ENCODE peak calls at places on chromosomes 1 and 21, in five cellular contexts. M is stimulated activated CD8-positive, alpha-beta memory T cell treated with anti-CD3 and anti-CD28 coated beads, Interleukin-2, amount 100 ng/mL, for 1 hour; J is renal cortical epithelial cell; A is memory B cell; B is EL. S is an unnamed sample.

GRCh38 chr1:53284224-53285020 is 43.4 kb downstream of the LRP8 start:
- DNase-seq in M (no peak), J (no peak), A (no peak), B (no peak), S (no peak)

GRCh38 chr21:37367758-37368535 is 1.4 kb downstream of the DYRK1A start:
- DNase-seq in M (no peak), J (peak; percentile 18), A (peak; percentile 27), B (peak; percentile 45), S (no peak)

GRCh38 chr1:226662704-226663326 is 76.3 kb downstream of the ITPKB start:
- DNase-seq in M (peak; percentile 66), J (peak; percentile 89), A (peak; percentile 84), B (peak; percentile 100), S (peak; percentile 81)

GRCh38 chr1:179014123-179014522 is 11.6 kb upstream of the FAM20B start:
- DNase-seq in M (no peak), J (no peak), A (no peak), B (no peak), S (no peak)

GRCh38 chr1:228371741-228372182 is 34.9 kb downstream of the TRIM11 start:
- DNase-seq in M (no peak), J (no peak), A (no peak), B (no peak), S (no peak)

GRCh38 chr1:215890438-215890837 is 323.3 kb downstream of the KCTD3 start:
- DNase-seq in M (no peak), J (no peak), A (no peak), B (no peak), S (no peak)

GRCh38 chr1:57858740-57859139 is 434.9 kb upstream of the DAB1 start:
- DNase-seq in M (no peak), J (no peak), A (no peak), B (no peak), S (no peak)

GRCh38 chr1:69919129-69919921 is 286.1 kb downstream of the LRRC40 start:
- DNase-seq in M (no peak), J (no peak), A (no peak), B (no peak), S (no peak)

GRCh38 chr21:14630556-14631069 is 84.5 kb upstream of the SAMSN1 start:
- DNase-seq in M (no peak), J (no peak), A (no peak), B (no peak), S (no peak)

GRCh38 chr1:159924791-159925712 is at the start of gene TAGLN2:
- DNase-seq in M (peak; percentile 81), J (peak; percentile 78), A (peak; percentile 92), B (peak; percentile 93), S (peak; percentile 89)

GRCh38 chr1:212485895-212486590 is 53.3 kb downstream of the NENF start:
- DNase-seq in M (no peak), J (peak; percentile 99), A (no peak), B (peak; percentile 94), S (no peak)

GRCh38 chr1:183173828-183174227 is 12.2 kb upstream of the LAMC2 start:
- DNase-seq in M (no peak), J (no peak), A (no peak), B (no peak), S (no peak)

GRCh38 chr1:7478797-7479499 is 292.1 kb upstream of the VAMP3 start:
- DNase-seq in M (no peak), J (peak; percentile 59), A (no peak), B (peak; percentile 79), S (no peak)

GRCh38 chr1:56073206-56073605 is 506.2 kb downstream of the PLPP3 start:
- DNase-seq in M (no peak), J (no peak), A (no peak), B (no peak), S (no peak)

GRCh38 chr1:171279678-171280077 is 31.4 kb downstream of the FMO1 start:
- DNase-seq in M (no peak), J (no peak), A (no peak), B (no peak), S (no peak)

GRCh38 chr1:45493116-45493697 is 2.2 kb upstream of the TESK2 start:
- DNase-seq in M (peak; percentile 23), J (peak; percentile 51), A (peak; percentile 53), B (peak; percentile 59), S (no peak)

GRCh38 chr1:40143891-40144575 is 17.2 kb upstream of the RLF start:
- DNase-seq in M (peak; percentile 16), J (peak; percentile 68), A (peak; percentile 69), B (peak; percentile 73), S (no peak)

S was measured in GM18507.